ENCODE peak calls at places on chromosomes 6 and 20, in five cellular contexts. F is A172; T is small intestine; G is brain microvascular endothelial cell; S is stimulated activated CD4-positive, alpha-beta T cell treated with anti-CD3 and anti-CD28 coated beads, Interleukin-1b, Interleukin-23, amount 100 ng/mL, for 24 hours. I is an unnamed sample.

GRCh38 chr20:45115829-45116228 is 855 bp upstream of the WFDC5 start:
- DNase-seq in F (no peak), T (no peak), G (no peak), S (no peak), I (no peak)

GRCh38 chr20:38698541-38698940 is 25.7 kb upstream of the SLC32A1 start:
- DNase-seq in F (no peak), T (no peak), G (no peak), S (no peak), I (no peak)

GRCh38 chr20:1122388-1123315 is 4.2 kb downstream of the PSMF1 start:
- DNase-seq in F (peak), T (peak), G (peak), S (no peak), I (peak)

GRCh38 chr20:36104244-36104643 is 50.3 kb upstream of the EPB41L1 start:
- DNase-seq in F (no peak), T (no peak), G (no peak), S (no peak), I (no peak)

GRCh38 chr6:159232106-159232645 is 63.0 kb downstream of the FNDC1 start:
- DNase-seq in F (no peak), T (no peak), G (no peak), S (no peak), I (no peak)

GRCh38 chr20:5080384-5080877 is 39.3 kb downstream of the PCNA start:
- DNase-seq in F (peak), T (no peak), G (no peak), S (no peak), I (no peak)

GRCh38 chr6:32659856-32660595 is 6.4 kb downstream of the HLA-DQB1 start:
- DNase-seq in F (no peak), T (no peak), G (no peak), S (no peak), I (no peak)

GRCh38 chr20:62356948-62357667 is 10.0 kb downstream of the LAMA5 start:
- DNase-seq in F (peak), T (no peak), G (peak), S (no peak), I (no peak)

GRCh38 chr6:47134476-47135189 is 92.5 kb upstream of the ADGRF1 start:
- DNase-seq in F (peak), T (peak), G (peak), S (no peak), I (peak)

GRCh38 chr6:106972500-106972899 is 2.0 kb downstream of the CD24 start:
- DNase-seq in F (no peak), T (peak), G (no peak), S (no peak), I (peak)

GRCh38 chr6:151160869-151161268 is 78.9 kb upstream of the AKAP12 start:
- DNase-seq in F (no peak), T (peak), G (no peak), S (no peak), I (peak)

GRCh38 chr6:65450451-65450850 is 256.6 kb downstream of the EYS start:
- DNase-seq in F (no peak), T (no peak), G (no peak), S (no peak), I (peak)

GRCh38 chr6:29561618-29562181 is 2.2 kb upstream of the UBD start:
- DNase-seq in F (no peak), T (no peak), G (no peak), S (no peak), I (peak)

I was measured in NCI-H69.